ENCODE peak calls at places on chromosomes 3 and 15, in eight cellular contexts. R, J, V, I, U, Y, Q and G are unnamed samples.

GRCh38 chr3:140626856-140627255 is 51.0 kb upstream of the TRIM42 start:
- DNase-seq in U (no peak), V (no peak), Y (no peak), Q (no peak), I (no peak), J (no peak), R (no peak), G (no peak)

GRCh38 chr3:195081242-195081963 is 189.6 kb downstream of the XXYLT1 start:
- DNase-seq in I (peak), J (no peak), Q (no peak), U (no peak), V (no peak), Y (no peak), R (no peak), G (peak)

GRCh38 chr15:64158363-64159134 is 4.3 kb downstream of the PPIB start:
- DNase-seq in U (no peak), J (no peak), I (no peak), Q (no peak), V (no peak), Y (no peak), R (no peak), G (no peak)

GRCh38 chr3:160090653-160091052 is 102.0 kb downstream of the IL12A start:
- DNase-seq in J (no peak), Q (no peak), V (no peak), R (no peak), I (no peak), Y (no peak), U (no peak), G (no peak)

GRCh38 chr3:71389911-71390573 is 193.5 kb downstream of the FOXP1 start:
- DNase-seq in Q (no peak), U (peak), J (no peak), Y (no peak), R (peak), I (peak), V (peak), G (peak)

GRCh38 chr3:73432021-73432722 is 192.6 kb downstream of the PDZRN3 start:
- DNase-seq in Y (no peak), V (no peak), U (no peak), Q (peak), J (peak), I (peak), R (peak), G (no peak)

GRCh38 chr15:30940359-30940758 is 36.6 kb downstream of the FAN1 start:
- DNase-seq in Y (no peak), J (no peak), Q (no peak), V (no peak), I (no peak), R (peak), U (no peak), G (peak)

GRCh38 chr3:46536758-46537157 is 29.3 kb downstream of the LRRC2 start:
- DNase-seq in I (no peak), V (no peak), U (no peak), Q (no peak), Y (no peak), R (no peak), J (no peak), G (no peak)

DNA sequence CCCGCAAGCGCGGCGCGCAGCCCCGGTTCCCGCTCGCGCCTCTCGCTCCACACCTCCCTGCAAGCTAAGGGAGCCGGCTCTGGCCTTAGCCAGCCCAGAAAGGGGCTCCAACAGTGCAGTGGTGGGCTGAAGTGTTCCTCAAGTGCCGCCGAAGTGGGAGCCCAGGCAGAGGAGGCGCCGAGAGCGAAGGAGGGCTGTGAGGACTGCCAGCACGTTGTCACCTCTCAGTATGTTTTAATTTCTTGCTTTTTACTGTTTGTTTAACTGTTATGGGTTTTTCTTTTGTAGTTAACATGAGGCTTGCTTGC is 1525.7 kb downstream of the SI start:
- DNase-seq in Y (no peak), V (no peak), U (no peak), J (no peak), Q (no peak), I (no peak), R (no peak), G (no peak)
- TF ChIP-seq POLR2A in Y (no peak), V (no peak), U (no peak), J (no peak), Q (no peak), I (no peak), R (no peak), G (no peak)

GRCh38 chr15:34794590-34795206 is 651 bp downstream of the ACTC1 start:
- DNase-seq in U (no peak), Y (no peak), Q (no peak), R (no peak), I (no peak), J (no peak), V (no peak), G (no peak)

GRCh38 chr15:34793901-34794300 is 1.4 kb downstream of the ACTC1 start:
- DNase-seq in Y (no peak), V (no peak), J (no peak), U (no peak), Q (no peak), R (no peak), I (no peak), G (no peak)

GRCh38 chr15:34796847-34797246 is 1.5 kb upstream of the ACTC1 start:
- DNase-seq in V (no peak), Y (no peak), U (no peak), Q (no peak), R (no peak), J (no peak), I (no peak), G (no peak)

GRCh38 chr15:34793071-34793470 is 2.3 kb downstream of the ACTC1 start:
- DNase-seq in I (no peak), U (no peak), R (no peak), V (no peak), Y (no peak), Q (no peak), J (no peak), G (no peak)

DNA sequence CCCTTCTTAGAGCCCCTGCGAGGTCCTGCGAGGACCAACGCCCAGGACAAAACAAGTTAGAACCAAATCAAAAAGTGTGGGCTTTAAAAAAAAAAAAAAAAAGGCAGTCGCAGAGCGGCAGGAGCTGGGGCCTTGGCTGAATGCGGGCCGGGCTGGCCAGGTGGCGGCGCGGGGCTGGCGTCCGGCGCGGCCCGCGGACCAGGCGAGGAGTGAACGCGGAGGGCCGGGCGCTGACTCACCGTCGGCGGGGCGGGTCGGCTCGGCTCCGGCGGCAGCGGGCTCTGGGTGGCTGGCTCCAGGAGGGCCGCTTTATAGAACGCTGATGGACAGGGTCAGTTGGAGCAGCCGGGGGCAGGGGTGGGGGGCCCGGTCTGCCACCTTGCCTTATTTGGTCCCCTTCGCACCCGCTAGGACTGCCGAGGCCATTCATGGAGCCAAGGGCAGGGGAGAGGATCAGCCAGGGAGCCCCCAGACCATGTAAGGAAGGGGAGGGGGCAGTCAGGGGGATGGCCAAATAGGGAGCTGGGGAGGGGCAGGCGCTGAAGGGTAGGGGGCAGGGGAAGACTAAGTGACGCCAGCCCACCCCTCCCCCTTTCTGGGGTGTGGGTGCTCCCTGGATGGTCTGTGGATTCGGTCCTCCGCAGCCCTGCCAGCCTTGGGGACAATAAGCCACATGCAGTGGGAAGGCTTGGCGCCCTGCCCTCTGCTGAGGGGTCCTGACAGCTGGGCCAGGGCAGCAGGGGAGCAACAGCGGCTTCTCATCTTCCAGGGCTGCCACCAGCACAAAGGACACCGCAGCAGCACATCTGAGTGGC is at the start of gene ACTC1:
- DNase-seq in U (no peak), R (peak), V (no peak), I (peak), Y (peak), J (no peak), Q (no peak), G (peak)
- H3K4me3 ChIP-seq in U (no peak), R (peak), V (peak), I (no peak), Y (peak), J (no peak), Q (no peak), G (peak)

GRCh38 chr15:80404057-80404718 is at the start of gene ARNT2:
- DNase-seq in Q (no peak), I (peak), R (peak), U (no peak), Y (peak), V (peak), J (no peak), G (no peak)
- TF ChIP-seq POLR2A in Q (no peak), I (no peak), R (peak), U (no peak), Y (peak), V (no peak), J (no peak), G (no peak)

DNA sequence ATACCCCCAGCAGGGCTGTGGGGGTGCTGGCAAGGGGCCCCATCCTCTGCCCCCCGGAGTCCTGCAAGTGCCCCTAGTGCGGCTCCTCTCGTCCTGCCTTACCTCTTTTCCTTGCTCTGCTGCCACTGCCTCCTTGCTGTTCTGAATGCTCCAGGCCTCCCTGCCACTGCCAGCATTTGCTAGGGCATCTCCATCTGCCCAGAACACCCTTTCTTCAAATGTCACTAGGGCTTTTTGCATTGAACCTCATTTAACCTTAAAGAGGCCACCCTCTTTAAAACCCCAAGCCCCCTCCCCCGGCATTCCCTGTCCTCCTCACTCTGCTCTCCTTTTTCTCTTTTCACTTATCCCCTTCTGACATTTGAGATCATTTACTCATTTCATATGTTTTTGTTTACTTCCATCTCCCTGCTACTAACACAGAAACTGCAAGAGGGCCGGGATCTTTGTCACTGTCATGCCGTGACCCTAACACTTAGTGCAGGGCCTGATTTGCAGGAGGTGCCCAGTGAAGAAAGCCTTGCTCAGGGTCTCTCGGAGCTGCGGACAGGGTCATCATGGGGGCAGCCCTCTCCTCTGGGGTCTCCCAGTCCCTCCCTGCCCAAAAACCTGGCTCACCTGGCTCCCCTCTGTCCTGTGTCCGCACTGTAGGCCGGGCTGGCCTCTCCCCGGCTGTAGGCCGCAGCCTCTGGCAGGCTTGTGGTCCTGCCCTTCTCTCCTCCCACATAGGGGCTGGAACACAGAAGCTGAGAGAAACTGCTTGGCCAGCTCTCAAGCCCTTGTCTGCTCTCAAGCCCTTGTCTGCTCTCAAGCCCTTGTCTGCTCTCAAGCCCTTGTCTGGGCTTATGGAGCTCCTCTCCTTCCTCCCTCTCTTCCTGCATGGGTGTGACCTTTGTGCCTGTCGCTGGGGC is at the start of gene ACOX2:
- DNase-seq in V (peak), Q (no peak), I (peak), U (peak), Y (no peak), J (peak), R (no peak), G (peak)
- H3K4me3 ChIP-seq in V (peak), Q (no peak), I (peak), U (peak), Y (no peak), J (no peak), R (no peak), G (peak)

DNA sequence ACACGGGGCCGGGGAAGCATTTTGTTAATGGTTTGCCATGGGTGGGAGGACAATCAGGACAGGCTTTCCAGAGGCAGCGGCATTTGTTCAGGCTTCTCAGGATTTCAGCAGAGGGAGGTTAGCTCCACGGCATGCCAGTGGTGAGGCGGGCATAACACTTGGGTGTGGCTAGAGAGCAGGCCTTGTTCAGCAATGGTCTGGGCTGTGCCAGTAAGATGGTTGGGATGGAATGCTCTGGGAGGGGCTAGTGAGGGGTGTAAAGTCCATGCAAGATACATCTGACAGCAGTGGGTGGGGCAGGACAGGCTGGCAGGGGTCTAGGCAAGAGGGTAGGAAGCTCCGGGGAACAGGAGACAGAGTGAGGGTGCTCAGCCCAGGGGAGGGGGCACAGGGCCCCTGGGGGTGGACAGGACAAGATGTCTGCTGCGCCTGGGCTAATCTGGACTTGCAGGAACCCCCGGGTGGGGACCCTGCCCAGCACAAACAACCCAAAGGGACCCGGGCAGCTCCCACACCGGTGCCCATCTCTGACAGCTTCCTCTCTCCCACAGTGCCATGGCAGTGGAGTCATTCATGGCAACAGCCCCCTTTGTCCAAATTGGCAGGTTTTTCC is 8.4 kb downstream of the TMEM43 start:
- DNase-seq in Q (no peak), V (no peak), I (no peak), R (no peak), J (no peak), U (peak), Y (no peak), G (no peak)
- TF ChIP-seq POLR2A in Q (no peak), V (no peak), I (no peak), R (no peak), J (no peak), U (peak), Y (no peak), G (no peak)

GRCh38 chr15:76905855-76906254 is 715 bp upstream of the SCAPER start:
- DNase-seq in V (peak), I (no peak), R (no peak), U (no peak), Y (no peak), J (no peak), Q (no peak), G (no peak)
- H3K4me3 ChIP-seq in V (peak), I (peak), R (peak), U (peak), Y (peak), J (no peak), Q (no peak), G (peak)

GRCh38 chr3:126475411-126476114 is at the start of gene ZXDC:
- DNase-seq in V (peak), Q (peak), I (peak), R (peak), Y (peak), U (peak), J (peak), G (peak)
- TF ChIP-seq POLR2A in V (peak), Q (peak), I (peak), R (peak), Y (peak), U (peak), J (peak), G (no peak)